ENCODE peak calls at places on chromosomes 2 and 18, in eight cellular contexts. F is transverse colon, T is breast epithelium, W is ovary, H is AG04450, M is dorsolateral prefrontal cortex, Z is cardiac muscle cell, I is body of pancreas. B is an unnamed sample.

GRCh38 chr2:56184500-56184996 is 758 bp downstream of the CCDC85A start:
- DNase-seq in F (no peak), T (peak; percentile 52), W (peak; percentile 32), H (no peak), M (no peak), Z (peak; percentile 58), I (peak; percentile 29), B (no peak)

GRCh38 chr2:67854103-67854502 is 208.7 kb downstream of the C1D start:
- DNase-seq in F (no peak), T (no peak), W (no peak), H (no peak), M (no peak), Z (no peak), I (no peak), B (no peak)

GRCh38 chr2:12005886-12006681 is 259.7 kb downstream of the LPIN1 start:
- DNase-seq in F (peak; percentile 11), T (no peak), W (peak; percentile 39), H (no peak), M (no peak), Z (no peak), I (peak; percentile 72), B (no peak)

GRCh38 chr2:41791523-41791922 is 256.3 kb upstream of the PKDCC start:
- DNase-seq in F (no peak), T (no peak), W (peak; percentile 54), H (no peak), M (no peak), Z (peak; percentile 80), I (no peak), B (peak; percentile 22)

GRCh38 chr2:240991378-240992263 is 6.8 kb upstream of the SNED1 start:
- DNase-seq in F (peak; percentile 77), T (peak; percentile 91), W (peak; percentile 82), H (peak; percentile 66), M (peak; percentile 70), Z (no peak), I (peak; percentile 93), B (peak; percentile 83)

GRCh38 chr18:50183556-50183955 is 11.4 kb downstream of the MYO5B start:
- DNase-seq in F (no peak), T (no peak), W (no peak), H (no peak), M (no peak), Z (no peak), I (no peak), B (no peak)

GRCh38 chr2:72289283-72289682 is 141.6 kb upstream of the CYP26B1 start:
- DNase-seq in F (no peak), T (no peak), W (no peak), H (peak; percentile 29), M (no peak), Z (no peak), I (no peak), B (no peak)

GRCh38 chr2:42562474-42563144 is 5.8 kb upstream of the MTA3 start:
- DNase-seq in F (peak; percentile 83), T (peak; percentile 72), W (no peak), H (no peak), M (no peak), Z (no peak), I (peak; percentile 86), B (no peak)

GRCh38 chr2:53127061-53127650 is 640.4 kb upstream of the CHAC2 start:
- DNase-seq in F (peak; percentile 56), T (no peak), W (no peak), H (no peak), M (no peak), Z (peak; percentile 30), I (peak; percentile 12), B (no peak)

GRCh38 chr2:158809816-158810215 is 14.7 kb downstream of the DAPL1 start:
- DNase-seq in F (no peak), T (no peak), W (no peak), H (no peak), M (no peak), Z (no peak), I (no peak), B (no peak)

GRCh38 chr2:20224191-20224715 is 677 bp downstream of the SDC1 start:
- DNase-seq in F (no peak), T (no peak), W (no peak), H (no peak), M (peak; percentile 15), Z (peak; percentile 35), I (no peak), B (no peak)

GRCh38 chr18:30522288-30522929 is 520.1 kb downstream of the DSC3 start:
- DNase-seq in F (no peak), T (no peak), W (no peak), H (no peak), M (no peak), Z (no peak), I (no peak), B (no peak)

GRCh38 chr2:239991689-239992314 is 33.3 kb downstream of the NDUFA10 start:
- DNase-seq in F (no peak), T (no peak), W (no peak), H (peak; percentile 29), M (no peak), Z (peak; percentile 54), I (no peak), B (peak; percentile 69)

GRCh38 chr2:200308001-200308400 is 1.5 kb downstream of the SPATS2L start:
- DNase-seq in F (no peak), T (no peak), W (no peak), H (no peak), M (no peak), Z (no peak), I (no peak), B (no peak)

GRCh38 chr18:50190926-50191325 is 4.0 kb downstream of the MYO5B start:
- DNase-seq in F (no peak), T (no peak), W (no peak), H (no peak), M (no peak), Z (no peak), I (no peak), B (no peak)

GRCh38 chr2:187415449-187415848 is 32.6 kb downstream of the CALCRL start:
- DNase-seq in F (no peak), T (no peak), W (no peak), H (no peak), M (no peak), Z (no peak), I (no peak), B (no peak)

GRCh38 chr2:51505533-51505932 is 473.6 kb upstream of the NRXN1 start:
- DNase-seq in F (no peak), T (no peak), W (no peak), H (no peak), M (no peak), Z (no peak), I (no peak), B (no peak)

GRCh38 chr2:144519934-144520717 is at the start of gene ZEB2:
- DNase-seq in F (peak; percentile 43), T (no peak), W (peak; percentile 75), H (no peak), M (no peak), Z (peak; percentile 75), I (no peak), B (peak; percentile 80)

GRCh38 chr2:108215794-108216211 is 24.0 kb upstream of the SULT1C3 start:
- DNase-seq in F (peak; percentile 27), T (no peak), W (no peak), H (no peak), M (no peak), Z (peak; percentile 4), I (peak; percentile 38), B (no peak)

GRCh38 chr2:173355866-173356508 is 1.3 kb downstream of the CDCA7 start:
- DNase-seq in F (peak; percentile 19), T (no peak), W (no peak), H (no peak), M (no peak), Z (no peak), I (no peak), B (no peak)

GRCh38 chr2:9565436-9566153 is 10.0 kb upstream of the ADAM17 start:
- DNase-seq in F (peak; percentile 74), T (peak; percentile 62), W (peak; percentile 77), H (peak; percentile 79), M (no peak), Z (no peak), I (peak; percentile 88), B (peak; percentile 79)

GRCh38 chr2:172968061-172968469 is 107.6 kb upstream of the MAP3K20 start:
- DNase-seq in F (no peak), T (no peak), W (peak; percentile 85), H (peak; percentile 75), M (no peak), Z (no peak), I (peak; percentile 65), B (peak; percentile 37)

GRCh38 chr2:47002031-47002430 is 86.4 kb upstream of the MCFD2 start:
- DNase-seq in F (no peak), T (no peak), W (peak; percentile 12), H (no peak), M (no peak), Z (no peak), I (no peak), B (no peak)
- H3K27ac ChIP-seq in F (peak overlapping the region; percentile 57), T (peak overlapping the region; percentile 33), W (no peak overlapping the region), H (no peak overlapping the region), M (peak overlapping the region; percentile 94), Z (peak overlapping the region; percentile 57), I (no peak overlapping the region), B (no peak overlapping the region)

GRCh38 chr2:176115883-176116813 is at the start of gene HOXD10:
- DNase-seq in F (peak; percentile 75), T (peak; percentile 60), W (peak; percentile 80), H (no peak), M (no peak), Z (no peak), I (no peak), B (no peak)
- H3K27me3 ChIP-seq in F (peaks cover 100% of the 10 kb centered on the region), T (peaks cover 12% of the 10 kb centered on the region), W (peaks cover 6% of the 10 kb centered on the region), H (peaks cover 97% of the 10 kb centered on the region), M (peaks cover 96% of the 10 kb centered on the region), Z (peaks cover 100% of the 10 kb centered on the region), I (peaks cover 74% of the 10 kb centered on the region), B (peaks cover 3% of the 10 kb centered on the region)

DNA sequence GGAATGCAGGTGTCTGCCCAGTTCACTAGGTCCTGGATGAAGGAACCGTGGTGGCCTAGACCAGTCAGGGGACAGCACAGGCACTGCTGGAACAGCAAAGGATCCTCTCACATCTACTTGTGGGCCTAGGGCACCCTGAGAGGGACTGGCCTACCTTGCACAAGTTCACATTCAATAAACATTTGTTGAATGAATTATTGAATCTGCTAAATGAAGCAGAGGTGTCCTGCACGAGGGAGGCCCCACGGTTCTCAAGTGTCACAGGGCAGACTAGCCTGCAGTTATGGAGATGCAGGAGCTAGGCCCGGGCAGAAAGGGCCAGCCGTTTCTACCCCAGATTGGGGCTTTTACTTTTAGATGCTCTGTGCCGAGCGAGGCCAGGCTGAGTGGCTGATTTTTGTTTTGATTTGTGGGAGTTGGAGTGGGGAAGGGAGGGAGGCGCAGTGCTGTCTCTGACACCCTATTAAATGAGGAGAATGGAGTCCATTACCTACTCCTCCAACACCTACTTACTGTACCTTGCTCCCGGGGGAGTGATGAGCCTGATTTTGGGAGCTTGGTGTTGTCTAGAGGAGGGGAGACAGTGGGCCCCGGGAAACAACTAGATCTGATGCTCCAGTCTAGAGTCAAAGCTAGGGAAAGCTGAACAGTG is 18.4 kb downstream of the SH2D6 start:
- DNase-seq in F (no peak), T (no peak), W (no peak), H (no peak), M (no peak), Z (no peak), I (no peak), B (no peak)
- H3K4me3 ChIP-seq in F (no peak overlapping the region), T (no peak overlapping the region), W (peak overlapping the region; percentile 53), H (no peak overlapping the region), M (peak overlapping the region; percentile 51), Z (no peak overlapping the region), I (no peak overlapping the region), B (no peak overlapping the region)

DNA sequence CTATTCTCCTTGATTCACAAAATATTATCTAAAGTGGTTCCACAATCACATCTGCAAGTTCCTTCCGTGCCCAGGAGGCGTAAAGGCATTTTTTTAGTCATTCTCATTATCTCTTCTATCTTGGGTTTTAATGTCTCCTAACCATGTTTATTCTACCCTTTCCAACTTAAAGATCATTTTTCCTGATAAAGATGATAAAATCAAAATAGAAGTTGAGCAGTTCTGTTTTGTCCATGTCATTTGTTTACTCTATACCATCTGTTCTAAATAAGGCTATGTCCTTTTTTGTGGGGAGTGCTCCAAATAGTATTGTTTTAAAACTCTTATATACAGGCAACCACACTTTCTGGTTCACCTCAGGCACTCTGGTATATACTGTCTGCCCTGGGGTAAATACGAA is 85.9 kb downstream of the AFF3 start:
- DNase-seq in F (no peak), T (no peak), W (no peak), H (no peak), M (no peak), Z (no peak), I (no peak), B (no peak)
- H3K27ac ChIP-seq in F (no peak overlapping the region), T (no peak overlapping the region), W (no peak overlapping the region), H (peak overlapping the region; percentile 31), M (no peak overlapping the region), Z (no peak overlapping the region), I (no peak overlapping the region), B (no peak overlapping the region)

B was measured in tibial nerve.